ENCODE peak calls at places on chromosomes 5 and 9, in seven cellular contexts. U is endodermal cell, O is left ventricle myocardium inferior, S is upper lobe of right lung, J is uterus, R is foreskin fibroblast, P is GM20000. Z is an unnamed sample.

GRCh38 chr9:129783516-129784361 is 19.2 kb upstream of the TOR1B start:
- DNase-seq in O (peak; percentile 36), J (peak; percentile 70), S (peak; percentile 67), R (peak; percentile 84), P (peak; percentile 84), U (peak; percentile 94), Z (peak; percentile 88)

GRCh38 chr9:105554042-105554441 is 3.9 kb upstream of the FKTN start:
- DNase-seq in S (no peak), U (peak; percentile 48), J (peak; percentile 23), R (no peak), P (no peak), O (peak; percentile 14), Z (no peak)

GRCh38 chr9:116207371-116208111 is 54.0 kb downstream of the PAPPA start:
- DNase-seq in J (no peak), S (no peak), O (no peak), R (no peak), P (no peak), U (no peak), Z (no peak)

GRCh38 chr9:131432597-131433301 is 38.9 kb downstream of the PRRC2B start:
- DNase-seq in R (peak; percentile 97), O (no peak), P (no peak), U (no peak), J (no peak), S (peak; percentile 39), Z (no peak)

GRCh38 chr5:67989457-67989856 is 226.1 kb upstream of the PIK3R1 start:
- DNase-seq in O (no peak), U (no peak), S (no peak), J (no peak), P (no peak), R (peak; percentile 78), Z (no peak)

GRCh38 chr9:3370715-3371114 is 155.1 kb downstream of the RFX3 start:
- DNase-seq in S (no peak), R (no peak), U (no peak), J (no peak), O (no peak), P (no peak), Z (no peak)

GRCh38 chr5:43019615-43020293 is 20.4 kb downstream of the ANXA2R start:
- DNase-seq in O (no peak), R (peak; percentile 85), S (peak; percentile 77), U (peak; percentile 90), J (no peak), P (peak; percentile 58), Z (peak; percentile 67)

GRCh38 chr5:136814621-136815378 is 449.5 kb upstream of the TRPC7 start:
- DNase-seq in R (peak; percentile 73), U (no peak), S (no peak), O (no peak), J (no peak), P (no peak), Z (no peak)

GRCh38 chr9:18795947-18796705 is 236.9 kb downstream of the SAXO1 start:
- DNase-seq in S (no peak), J (no peak), R (peak; percentile 72), P (no peak), O (no peak), U (no peak), Z (no peak)

GRCh38 chr9:13437898-13438297 is 158.4 kb upstream of the MPDZ start:
- DNase-seq in S (no peak), O (no peak), P (no peak), U (no peak), J (no peak), R (no peak), Z (no peak)

GRCh38 chr9:78609471-78609870 is 312.5 kb downstream of the PSAT1 start:
- DNase-seq in P (no peak), O (no peak), S (no peak), R (no peak), J (no peak), U (no peak), Z (no peak)

GRCh38 chr5:59275537-59276276 is 617.8 kb downstream of the PDE4D start:
- DNase-seq in U (peak; percentile 71), P (no peak), O (peak; percentile 38), J (peak; percentile 28), S (no peak), R (peak; percentile 57), Z (no peak)

GRCh38 chr5:132746592-132747063 is 598 bp upstream of the CCNI2 start:
- DNase-seq in R (peak; percentile 35), J (no peak), S (no peak), P (no peak), U (peak; percentile 93), O (no peak), Z (no peak)

GRCh38 chr5:1673042-1673674 is 126.5 kb downstream of the MRPL36 start:
- DNase-seq in R (no peak), P (peak; percentile 15), O (no peak), U (no peak), S (no peak), J (no peak), Z (peak; percentile 7)

GRCh38 chr5:80082731-80083114 is 47.6 kb downstream of the THBS4 start:
- DNase-seq in O (peak; percentile 68), S (peak; percentile 86), R (peak; percentile 90), U (peak; percentile 95), J (peak; percentile 78), P (peak; percentile 66), Z (peak; percentile 67)

GRCh38 chr5:912356-913091 is 19.8 kb downstream of the TRIP13 start:
- DNase-seq in S (no peak), P (no peak), U (peak; percentile 70), J (no peak), R (peak; percentile 35), O (no peak), Z (no peak)

GRCh38 chr5:68285857-68286611 is 70.5 kb downstream of the PIK3R1 start:
- DNase-seq in P (peak; percentile 36), S (no peak), O (no peak), U (no peak), J (no peak), R (peak; percentile 78), Z (no peak)

GRCh38 chr5:149603210-149603609 is 21.9 kb downstream of the ARHGEF37 start:
- DNase-seq in O (no peak), P (no peak), J (no peak), U (no peak), S (no peak), R (no peak), Z (no peak)

GRCh38 chr5:66769839-66770617 is 173.8 kb downstream of the MAST4 start:
- DNase-seq in U (peak; percentile 90), R (peak; percentile 12), S (no peak), J (peak; percentile 15), P (no peak), O (peak; percentile 18), Z (no peak)

GRCh38 chr9:37918665-37919165 is 14.8 kb upstream of the SLC25A51 start:
- DNase-seq in U (peak; percentile 49), S (no peak), R (no peak), O (no peak), J (no peak), P (no peak), Z (no peak)

GRCh38 chr9:37916471-37917314 is 12.8 kb upstream of the SLC25A51 start:
- DNase-seq in S (no peak), U (no peak), R (no peak), P (no peak), J (no peak), O (no peak), Z (no peak)

GRCh38 chr9:37917315-37917731 is 13.4 kb upstream of the SLC25A51 start:
- DNase-seq in P (no peak), S (no peak), U (no peak), R (no peak), O (no peak), J (no peak), Z (no peak)

GRCh38 chr9:37919166-37919955 is 15.4 kb upstream of the SLC25A51 start:
- DNase-seq in J (no peak), P (no peak), O (no peak), U (peak; percentile 70), R (no peak), S (no peak), Z (no peak)

GRCh38 chr9:37917801-37918664 is 14.1 kb upstream of the SLC25A51 start:
- DNase-seq in P (no peak), J (no peak), U (no peak), S (no peak), R (no peak), O (no peak), Z (no peak)
- TF ChIP-seq CTCF in P (no peak), J (no peak), U (no peak), S (no peak), R (no peak), O (no peak), Z (no peak)

DNA sequence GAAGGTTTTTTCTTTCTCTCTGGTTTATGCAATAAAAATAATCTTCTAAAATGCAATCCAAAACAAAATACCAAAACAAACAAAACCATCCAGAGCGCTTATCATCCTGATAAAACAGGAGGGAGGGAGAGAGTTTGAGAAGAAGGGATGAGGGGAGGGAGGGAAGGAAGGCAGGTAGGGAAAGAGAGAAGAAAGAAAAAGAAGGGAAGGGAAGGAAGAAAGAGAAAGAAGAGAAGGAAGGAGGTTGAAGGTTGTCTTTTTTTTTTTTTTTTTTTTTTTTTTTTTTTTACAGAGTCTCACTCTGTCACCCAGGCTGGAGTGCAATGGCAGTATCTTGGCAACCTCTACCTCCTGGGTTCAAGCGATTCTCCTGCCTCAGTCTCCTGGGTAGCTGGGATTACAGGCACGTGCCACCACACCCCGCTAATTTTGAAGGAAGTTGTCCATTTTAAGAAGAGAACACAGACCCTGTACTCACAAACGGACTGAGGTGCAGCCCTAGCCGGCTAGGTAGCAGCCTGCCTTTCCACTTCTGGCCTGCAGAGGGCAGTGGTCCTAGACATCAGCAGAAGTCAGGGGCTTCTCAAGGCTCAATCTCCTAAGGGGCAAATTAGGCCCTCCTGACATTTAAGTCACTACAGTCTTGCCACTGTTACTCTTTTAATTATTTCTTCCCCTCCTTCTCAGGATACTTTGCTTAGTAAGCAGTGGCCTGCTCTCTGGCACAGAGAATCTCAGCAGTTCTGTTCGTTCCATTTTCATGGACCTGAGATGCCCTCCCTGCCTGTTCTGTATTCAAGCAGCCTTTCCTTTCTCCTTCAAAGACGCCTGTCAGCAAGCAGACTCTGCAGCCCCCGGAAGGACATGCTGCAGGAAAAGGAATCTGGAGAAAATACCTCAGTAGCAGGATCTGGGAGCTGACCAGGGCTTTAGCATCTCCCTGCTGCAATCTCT is 76.4 kb downstream of the EPB41L4B start:
- DNase-seq in U (peak; percentile 92), P (peak; percentile 69), O (peak; percentile 70), S (peak; percentile 80), J (peak; percentile 56), R (peak; percentile 83), Z (peak; percentile 71)
- TF ChIP-seq CTCF in U (peak; percentile 95), P (peak; percentile 94), O (peak; percentile 96), S (peak; percentile 97), J (peak; percentile 73), R (peak; percentile 99), Z (peak; percentile 95)

DNA sequence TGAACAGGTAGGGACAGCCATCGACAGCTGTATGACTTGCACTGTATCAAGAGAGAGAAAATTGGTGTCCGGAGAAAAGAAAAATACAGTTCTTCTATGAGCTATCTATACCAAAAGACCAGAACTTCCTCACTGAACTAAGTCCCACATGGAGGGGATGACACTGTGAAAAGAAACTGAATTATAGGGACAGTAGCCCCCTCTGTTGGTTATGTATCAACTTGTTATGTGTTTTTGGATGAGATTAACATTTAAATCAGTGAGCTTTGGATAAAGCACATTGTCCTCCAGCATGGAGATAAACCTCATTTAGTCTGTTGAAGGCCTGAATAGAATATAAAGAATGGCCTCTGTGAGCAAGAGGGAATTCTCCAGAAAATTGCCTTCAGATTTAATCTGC is 176.6 kb upstream of the SH3GL2 start:
- DNase-seq in P (no peak), S (no peak), U (no peak), J (no peak), R (peak; percentile 6), O (no peak), Z (no peak)
- TF ChIP-seq CTCF in P (no peak), S (no peak), U (peak; percentile 71), J (no peak), R (peak; percentile 16), O (no peak), Z (no peak)

GRCh38 chr9:134403682-134404301 is 77.5 kb downstream of the RXRA start:
- DNase-seq in U (no peak), S (peak; percentile 81), O (peak; percentile 87), P (peak; percentile 64), R (peak; percentile 54), J (peak; percentile 72), Z (no peak)
- TF ChIP-seq CTCF in U (no peak), S (no peak), O (no peak), P (no peak), R (no peak), J (no peak), Z (no peak)